ENCODE peak calls at places on chromosomes 3 and 15, in four cellular contexts. P is effector memory CD4-positive, alpha-beta T cell; F is mucosa of descending colon; K is H9. O is an unnamed sample.

GRCh38 chr3:72907131-72907697 is 19.4 kb downstream of the GXYLT2 start:
- DNase-seq in P (no peak), F (no peak), K (no peak), O (no peak)

GRCh38 chr15:87741350-87741749 is 515.2 kb downstream of the NTRK3 start:
- DNase-seq in P (no peak), F (no peak), K (no peak), O (no peak)

GRCh38 chr3:174440741-174441587 is 418.2 kb upstream of the NAALADL2 start:
- DNase-seq in P (no peak), F (peak; percentile 89), K (peak; percentile 90), O (peak; percentile 86)

GRCh38 chr3:192273611-192274010 is 453.7 kb downstream of the FGF12 start:
- DNase-seq in P (no peak), F (no peak), K (no peak), O (no peak)

GRCh38 chr3:156772588-156773206 is 53.5 kb upstream of the LEKR1 start:
- DNase-seq in P (no peak), F (no peak), K (no peak), O (no peak)

GRCh38 chr3:99878005-99878404 is 60.3 kb downstream of the CMSS1 start:
- DNase-seq in P (no peak), F (no peak), K (no peak), O (peak; percentile 90)

GRCh38 chr15:44529864-44530604 is 6.9 kb upstream of the EIF3J start:
- DNase-seq in P (no peak), F (no peak), K (no peak), O (no peak)

GRCh38 chr3:128112406-128112968 is 11.1 kb downstream of the RUVBL1 start:
- DNase-seq in P (peak; percentile 20), F (no peak), K (no peak), O (peak; percentile 80)

O was measured in brain microvascular endothelial cell.